ENCODE peak calls at places on chromosomes 2 and 18, in five cellular contexts. O is NCI-H1417, F is right atrium auricular region, L is choroid plexus epithelial cell, M is right cardiac atrium. B is an unnamed sample.

GRCh38 chr18:51135795-51136194 is 61.7 kb downstream of the MEX3C start:
- DNase-seq in O (peak; percentile 18), F (no peak), L (no peak), M (no peak), B (no peak)

GRCh38 chr2:164948540-164948939 is 6.8 kb downstream of the SLC38A11 start:
- DNase-seq in O (no peak), F (no peak), L (no peak), M (no peak), B (no peak)

GRCh38 chr2:109083771-109084170 is 45.2 kb upstream of the SH3RF3 start:
- DNase-seq in O (no peak), F (no peak), L (no peak), M (no peak), B (no peak)

GRCh38 chr2:236679906-236680305 is 110.3 kb downstream of the ACKR3 start:
- DNase-seq in O (no peak), F (no peak), L (peak; percentile 26), M (no peak), B (peak; percentile 96)

GRCh38 chr2:55416826-55417568 is 2.7 kb downstream of the CCDC88A start:
- DNase-seq in O (no peak), F (no peak), L (no peak), M (no peak), B (no peak)

GRCh38 chr2:53435610-53436009 is 332.0 kb upstream of the CHAC2 start:
- DNase-seq in O (no peak), F (no peak), L (no peak), M (no peak), B (no peak)

GRCh38 chr2:218618102-218618860 is 10.6 kb downstream of the PLCD4 start:
- DNase-seq in O (no peak), F (no peak), L (no peak), M (no peak), B (no peak)

GRCh38 chr2:126368778-126369177 is 287.2 kb upstream of the GYPC start:
- DNase-seq in O (no peak), F (no peak), L (no peak), M (no peak), B (no peak)

GRCh38 chr2:223887127-223887526 is 49.7 kb upstream of the AP1S3 start:
- DNase-seq in O (no peak), F (no peak), L (peak; percentile 65), M (no peak), B (peak; percentile 79)

GRCh38 chr2:217918220-217919024 is 84.4 kb downstream of the TNS1 start:
- DNase-seq in O (peak; percentile 24), F (no peak), L (peak; percentile 78), M (peak; percentile 78), B (peak; percentile 48)

GRCh38 chr2:84817239-84817655 is 63.6 kb downstream of the TRABD2A start:
- DNase-seq in O (no peak), F (no peak), L (no peak), M (no peak), B (no peak)

GRCh38 chr2:96249654-96250053 is 16.1 kb downstream of the TMEM127 start:
- DNase-seq in O (no peak), F (no peak), L (peak; percentile 62), M (no peak), B (peak; percentile 70)

GRCh38 chr2:54903736-54904554 is 146.3 kb downstream of the RTN4 start:
- DNase-seq in O (no peak), F (peak; percentile 60), L (peak; percentile 95), M (no peak), B (peak; percentile 95)

GRCh38 chr18:1036926-1037325 is 132.3 kb downstream of the ADCYAP1 start:
- DNase-seq in O (no peak), F (no peak), L (no peak), M (no peak), B (no peak)

GRCh38 chr2:58834404-58834803 is 593.3 kb upstream of the FANCL start:
- DNase-seq in O (no peak), F (no peak), L (peak; percentile 49), M (peak; percentile 25), B (peak; percentile 21)

B was measured in fibroblast of villous mesenchyme.